ENCODE peak calls at places on chromosome 22, in four cellular contexts. One of them, this sample, is unnamed.

GRCh38 chr22:23831781-23832180 is 7.0 kb downstream of the DERL3 start:
- DNase-seq in esophagus squamous epithelium: no peak
- DNase-seq in kidney epithelial cell: no peak
- DNase-seq in GM13977: no peak
- DNase-seq in this sample: no peak

GRCh38 chr22:45263790-45264269 is 20.9 kb upstream of the UPK3A start:
- DNase-seq in GM13977: peak
- DNase-seq in kidney epithelial cell: no peak
- DNase-seq in esophagus squamous epithelium: no peak
- DNase-seq in this sample: peak

GRCh38 chr22:44179196-44179988 is 1.3 kb upstream of the PARVG start:
- DNase-seq in GM13977: no peak
- DNase-seq in kidney epithelial cell: no peak
- DNase-seq in esophagus squamous epithelium: no peak
- DNase-seq in this sample: no peak

GRCh38 chr22:32476804-32477203 is 2.2 kb downstream of the FBXO7 start:
- DNase-seq in GM13977: no peak
- DNase-seq in esophagus squamous epithelium: no peak
- DNase-seq in kidney epithelial cell: no peak
- DNase-seq in this sample: no peak

GRCh38 chr22:24592144-24592845 is 578 bp downstream of the LRRC75B start:
- DNase-seq in esophagus squamous epithelium: no peak
- DNase-seq in GM13977: no peak
- DNase-seq in kidney epithelial cell: no peak
- DNase-seq in this sample: no peak

GRCh38 chr22:17706451-17706900 is 67.8 kb downstream of the BID start:
- DNase-seq in kidney epithelial cell: peak
- DNase-seq in esophagus squamous epithelium: no peak
- DNase-seq in GM13977: peak
- DNase-seq in this sample: peak

GRCh38 chr22:17562906-17563870 is at the start of gene SLC25A18:
- DNase-seq in GM13977: no peak
- DNase-seq in kidney epithelial cell: no peak
- DNase-seq in esophagus squamous epithelium: no peak
- DNase-seq in this sample: no peak

GRCh38 chr22:39003165-39003638 is 10.9 kb upstream of the APOBEC3C start:
- DNase-seq in kidney epithelial cell: no peak
- DNase-seq in GM13977: peak
- DNase-seq in esophagus squamous epithelium: no peak
- DNase-seq in this sample: peak

GRCh38 chr22:32800158-32800557 is 1.3 kb upstream of the TIMP3 start:
- DNase-seq in kidney epithelial cell: no peak
- DNase-seq in esophagus squamous epithelium: no peak
- DNase-seq in GM13977: no peak
- DNase-seq in this sample: no peak

GRCh38 chr22:27090595-27090994 is 433.2 kb downstream of the MIAT start:
- DNase-seq in kidney epithelial cell: no peak
- DNase-seq in GM13977: no peak
- DNase-seq in esophagus squamous epithelium: no peak
- DNase-seq in this sample: no peak

GRCh38 chr22:43829904-43830851 is 18.1 kb upstream of the EFCAB6 start:
- DNase-seq in esophagus squamous epithelium: no peak
- DNase-seq in kidney epithelial cell: no peak
- DNase-seq in GM13977: no peak
- DNase-seq in this sample: peak

GRCh38 chr22:26416670-26417270 is 12.3 kb upstream of the ASPHD2 start:
- DNase-seq in GM13977: no peak
- DNase-seq in kidney epithelial cell: peak
- DNase-seq in esophagus squamous epithelium: no peak
- DNase-seq in this sample: no peak

GRCh38 chr22:38788417-38788816 is 5.5 kb downstream of the DNAL4 start:
- DNase-seq in GM13977: no peak
- DNase-seq in kidney epithelial cell: peak
- DNase-seq in esophagus squamous epithelium: no peak
- DNase-seq in this sample: no peak

GRCh38 chr22:25900880-25901279 is 158.9 kb downstream of the MYO18B start:
- DNase-seq in kidney epithelial cell: no peak
- DNase-seq in esophagus squamous epithelium: no peak
- DNase-seq in GM13977: no peak
- DNase-seq in this sample: no peak

GRCh38 chr22:44046485-44047141 is 22.5 kb downstream of the PARVB start:
- DNase-seq in kidney epithelial cell: no peak
- DNase-seq in esophagus squamous epithelium: no peak
- DNase-seq in GM13977: no peak
- DNase-seq in this sample: no peak

GRCh38 chr22:39985383-39986045 is 9.2 kb upstream of the FAM83F start:
- DNase-seq in kidney epithelial cell: no peak
- DNase-seq in esophagus squamous epithelium: no peak
- DNase-seq in GM13977: no peak
- DNase-seq in this sample: no peak

GRCh38 chr22:31250740-31251330 is 38.7 kb downstream of the LIMK2 start:
- DNase-seq in esophagus squamous epithelium: no peak
- DNase-seq in GM13977: no peak
- DNase-seq in kidney epithelial cell: no peak
- DNase-seq in this sample: no peak

GRCh38 chr22:40051322-40051721 is 56.6 kb downstream of the FAM83F start:
- DNase-seq in GM13977: no peak
- DNase-seq in esophagus squamous epithelium: no peak
- DNase-seq in kidney epithelial cell: no peak
- DNase-seq in this sample: no peak

GRCh38 chr22:44368611-44369010 is 55.9 kb upstream of the SHISAL1 start:
- DNase-seq in esophagus squamous epithelium: no peak
- DNase-seq in GM13977: no peak
- DNase-seq in kidney epithelial cell: no peak
- DNase-seq in this sample: peak

GRCh38 chr22:44393066-44393465 is 80.3 kb upstream of the SHISAL1 start:
- DNase-seq in kidney epithelial cell: no peak
- DNase-seq in esophagus squamous epithelium: no peak
- DNase-seq in GM13977: no peak
- DNase-seq in this sample: peak

GRCh38 chr22:31742115-31742514 is 7.8 kb downstream of the PRR14L start:
- DNase-seq in kidney epithelial cell: no peak
- DNase-seq in esophagus squamous epithelium: no peak
- DNase-seq in GM13977: no peak
- DNase-seq in this sample: no peak

GRCh38 chr22:29799217-29799680 is 32.1 kb downstream of the UQCR10 start:
- DNase-seq in esophagus squamous epithelium: peak
- DNase-seq in GM13977: no peak
- DNase-seq in kidney epithelial cell: peak
- DNase-seq in this sample: peak

GRCh38 chr22:29798801-29799200 is 31.6 kb downstream of the UQCR10 start:
- DNase-seq in esophagus squamous epithelium: no peak
- DNase-seq in GM13977: no peak
- DNase-seq in kidney epithelial cell: no peak
- DNase-seq in this sample: no peak

GRCh38 chr22:29801153-29801552 is 34.0 kb downstream of the UQCR10 start:
- DNase-seq in kidney epithelial cell: no peak
- DNase-seq in esophagus squamous epithelium: no peak
- DNase-seq in GM13977: no peak
- DNase-seq in this sample: no peak

GRCh38 chr22:29803190-29803589 is 34.9 kb downstream of the ASCC2 start:
- DNase-seq in esophagus squamous epithelium: no peak
- DNase-seq in kidney epithelial cell: no peak
- DNase-seq in GM13977: no peak
- DNase-seq in this sample: no peak

GRCh38 chr22:29801796-29802195 is 34.6 kb downstream of the UQCR10 start:
- DNase-seq in GM13977: no peak
- DNase-seq in esophagus squamous epithelium: no peak
- DNase-seq in kidney epithelial cell: no peak
- DNase-seq in this sample: no peak
- TF ChIP-seq CTCF in GM13977: no peak
- TF ChIP-seq CTCF in esophagus squamous epithelium: no peak
- TF ChIP-seq CTCF in kidney epithelial cell: no peak
- TF ChIP-seq CTCF in this sample: no peak

GRCh38 chr22:50454556-50455075 is 20.2 kb downstream of the SBF1 start:
- DNase-seq in kidney epithelial cell: no peak
- DNase-seq in GM13977: no peak
- DNase-seq in esophagus squamous epithelium: no peak
- DNase-seq in this sample: no peak

GRCh38 chr22:50459016-50459415 is 15.8 kb downstream of the SBF1 start:
- DNase-seq in GM13977: no peak
- DNase-seq in kidney epithelial cell: no peak
- DNase-seq in esophagus squamous epithelium: no peak
- DNase-seq in this sample: no peak

GRCh38 chr22:50455201-50455600 is 19.6 kb downstream of the SBF1 start:
- DNase-seq in esophagus squamous epithelium: no peak
- DNase-seq in GM13977: no peak
- DNase-seq in kidney epithelial cell: no peak
- DNase-seq in this sample: no peak

GRCh38 chr22:50456026-50456425 is 18.8 kb downstream of the SBF1 start:
- DNase-seq in esophagus squamous epithelium: no peak
- DNase-seq in kidney epithelial cell: no peak
- DNase-seq in GM13977: no peak
- DNase-seq in this sample: no peak

GRCh38 chr22:50456466-50457234 is 18.2 kb downstream of the SBF1 start:
- DNase-seq in esophagus squamous epithelium: no peak
- DNase-seq in kidney epithelial cell: no peak
- DNase-seq in GM13977: peak
- DNase-seq in this sample: no peak
- TF ChIP-seq CTCF in esophagus squamous epithelium: no peak
- TF ChIP-seq CTCF in kidney epithelial cell: peak
- TF ChIP-seq CTCF in GM13977: peak
- TF ChIP-seq CTCF in this sample: no peak

GRCh38 chr22:19556963-19557545 is 32.8 kb upstream of the CLDN5 start:
- DNase-seq in esophagus squamous epithelium: no peak
- DNase-seq in kidney epithelial cell: no peak
- DNase-seq in GM13977: no peak
- DNase-seq in this sample: no peak

GRCh38 chr22:19554834-19555404 is 30.7 kb upstream of the CLDN5 start:
- DNase-seq in kidney epithelial cell: no peak
- DNase-seq in GM13977: no peak
- DNase-seq in esophagus squamous epithelium: no peak
- DNase-seq in this sample: no peak

GRCh38 chr22:19555651-19556050 is 31.4 kb upstream of the CLDN5 start:
- DNase-seq in GM13977: no peak
- DNase-seq in esophagus squamous epithelium: no peak
- DNase-seq in kidney epithelial cell: no peak
- DNase-seq in this sample: no peak

GRCh38 chr22:19559956-19560355 is 35.7 kb upstream of the CLDN5 start:
- DNase-seq in kidney epithelial cell: no peak
- DNase-seq in esophagus squamous epithelium: no peak
- DNase-seq in GM13977: no peak
- DNase-seq in this sample: no peak

DNA sequence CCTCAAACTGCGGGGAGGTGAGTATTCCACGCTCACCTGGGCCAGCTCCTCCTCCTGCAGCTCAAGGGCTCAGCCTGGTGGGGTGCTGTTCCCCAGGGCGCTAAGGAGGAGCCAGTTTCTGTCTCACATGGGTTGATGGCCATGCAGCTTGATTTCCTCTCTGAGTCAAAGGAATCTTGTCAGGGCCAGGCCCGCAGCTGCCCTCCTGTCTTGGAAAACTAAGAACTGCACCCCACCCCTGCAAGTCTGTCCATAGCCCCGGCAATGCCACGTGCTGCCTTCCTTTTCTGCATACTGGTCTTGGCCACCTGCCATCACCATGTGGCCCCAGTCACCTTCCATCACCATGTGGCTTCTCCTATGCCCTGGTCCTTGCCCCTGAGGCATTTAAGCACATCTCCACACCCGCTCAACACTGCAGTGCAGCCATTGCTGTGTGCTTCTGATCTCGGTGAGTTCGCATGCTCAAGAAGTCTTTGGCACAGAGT is 35.2 kb upstream of the CLDN5 start:
- DNase-seq in kidney epithelial cell: no peak
- DNase-seq in esophagus squamous epithelium: no peak
- DNase-seq in GM13977: no peak
- DNase-seq in this sample: no peak
- TF ChIP-seq CTCF in kidney epithelial cell: no peak
- TF ChIP-seq CTCF in esophagus squamous epithelium: no peak
- TF ChIP-seq CTCF in GM13977: no peak
- TF ChIP-seq CTCF in this sample: no peak

GRCh38 chr22:22702874-22703570 is 58.6 kb downstream of the GGTLC2 start:
- DNase-seq in GM13977: no peak
- DNase-seq in kidney epithelial cell: no peak
- DNase-seq in esophagus squamous epithelium: no peak
- DNase-seq in this sample: no peak
- TF ChIP-seq CTCF in GM13977: no peak
- TF ChIP-seq CTCF in kidney epithelial cell: no peak
- TF ChIP-seq CTCF in esophagus squamous epithelium: no peak
- TF ChIP-seq CTCF in this sample: no peak

GRCh38 chr22:37714634-37715033 is 17.8 kb downstream of the TRIOBP start:
- DNase-seq in GM13977: no peak
- DNase-seq in kidney epithelial cell: no peak
- DNase-seq in esophagus squamous epithelium: no peak
- DNase-seq in this sample: no peak

GRCh38 chr22:37716708-37717107 is 19.9 kb downstream of the TRIOBP start:
- DNase-seq in esophagus squamous epithelium: no peak
- DNase-seq in GM13977: no peak
- DNase-seq in kidney epithelial cell: no peak
- DNase-seq in this sample: no peak

GRCh38 chr22:37713761-37714160 is 16.9 kb downstream of the TRIOBP start:
- DNase-seq in kidney epithelial cell: no peak
- DNase-seq in esophagus squamous epithelium: no peak
- DNase-seq in GM13977: no peak
- DNase-seq in this sample: no peak

GRCh38 chr22:37711490-37711889 is 14.6 kb downstream of the TRIOBP start:
- DNase-seq in kidney epithelial cell: no peak
- DNase-seq in GM13977: no peak
- DNase-seq in esophagus squamous epithelium: no peak
- DNase-seq in this sample: no peak

DNA sequence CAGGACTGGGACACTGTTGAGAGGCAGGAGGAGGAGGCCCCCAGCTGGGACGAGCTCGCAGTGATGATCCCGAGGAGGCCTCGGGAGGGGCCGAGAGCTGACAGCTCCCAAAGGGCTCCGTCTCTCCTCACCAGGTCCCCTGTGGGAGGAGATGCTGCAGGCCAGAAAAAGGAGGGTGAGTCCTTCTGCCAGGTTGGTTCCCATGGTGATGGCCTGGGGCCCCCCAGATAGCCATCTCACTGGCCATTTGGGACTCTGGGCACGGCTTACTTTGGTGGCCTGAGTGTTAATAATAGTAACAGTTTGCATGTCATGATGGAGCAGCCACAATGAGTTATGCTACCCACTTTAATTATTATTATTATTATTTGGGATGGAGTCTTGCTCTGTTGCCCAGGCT is 18.9 kb downstream of the TRIOBP start:
- DNase-seq in esophagus squamous epithelium: no peak
- DNase-seq in GM13977: no peak
- DNase-seq in kidney epithelial cell: no peak
- DNase-seq in this sample: no peak
- TF ChIP-seq CTCF in esophagus squamous epithelium: no peak
- TF ChIP-seq CTCF in GM13977: no peak
- TF ChIP-seq CTCF in kidney epithelial cell: no peak
- TF ChIP-seq CTCF in this sample: no peak

DNA sequence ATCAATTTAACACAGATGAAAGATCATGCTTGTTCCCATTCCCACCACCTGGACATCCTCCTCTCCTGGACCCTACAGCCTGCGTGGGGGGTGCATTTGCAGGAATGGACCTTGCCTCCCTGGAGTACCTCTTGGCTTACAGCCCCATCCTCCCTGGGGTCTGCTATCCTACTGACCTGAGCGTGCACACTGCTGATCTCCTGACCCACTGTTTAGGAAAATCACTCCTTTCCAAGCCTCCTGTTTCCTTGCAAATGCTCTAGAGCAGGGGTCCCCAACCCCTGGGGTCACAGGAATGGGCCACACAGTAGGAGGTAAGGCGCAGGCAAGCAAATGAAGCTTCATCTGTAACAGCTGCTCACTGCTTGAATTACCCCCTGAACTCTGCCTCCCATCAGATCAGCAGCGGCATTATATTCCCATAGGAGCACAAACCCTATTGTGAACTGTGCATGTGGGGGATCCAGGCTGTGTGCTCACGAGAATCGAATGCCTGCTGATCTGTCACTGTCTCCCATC is 88.2 kb upstream of the SEPTIN5 start:
- DNase-seq in GM13977: no peak
- DNase-seq in esophagus squamous epithelium: no peak
- DNase-seq in kidney epithelial cell: no peak
- DNase-seq in this sample: no peak
- TF ChIP-seq CTCF in GM13977: no peak
- TF ChIP-seq CTCF in esophagus squamous epithelium: no peak
- TF ChIP-seq CTCF in kidney epithelial cell: no peak
- TF ChIP-seq CTCF in this sample: no peak

This sample was measured in CD14-positive monocyte.